ENCODE peak calls at places on chromosomes 6 and 20, in five cellular contexts. P is lower lobe of right lung, Z is epithelial cell of esophagus, S is endothelial cell of umbilical vein, C is body of pancreas. V is an unnamed sample.

GRCh38 chr6:85464260-85464644 is 14.4 kb downstream of the NT5E start:
- DNase-seq in C (no peak), S (peak), Z (peak), P (no peak), V (no peak)

GRCh38 chr6:2734517-2735076 is 16.1 kb downstream of the MYLK4 start:
- DNase-seq in S (no peak), P (no peak), Z (peak), C (no peak), V (no peak)

GRCh38 chr6:50661636-50662035 is 51.7 kb upstream of the TFAP2D start:
- DNase-seq in C (no peak), P (no peak), Z (peak), S (peak), V (no peak)

GRCh38 chr6:43943781-43944250 is 173.8 kb downstream of the VEGFA start:
- DNase-seq in S (no peak), P (peak), Z (no peak), C (no peak), V (peak)

GRCh38 chr20:7691647-7692046 is 248.6 kb downstream of the HAO1 start:
- DNase-seq in C (no peak), S (no peak), P (no peak), Z (peak), V (no peak)

GRCh38 chr20:59526242-59527225 is 77.8 kb upstream of the PHACTR3 start:
- DNase-seq in S (no peak), C (no peak), Z (no peak), P (no peak), V (no peak)

GRCh38 chr6:5767471-5767870 is 239.3 kb downstream of the NRN1 start:
- DNase-seq in S (no peak), P (no peak), Z (no peak), C (no peak), V (no peak)

GRCh38 chr6:167056370-167056769 is 57.2 kb downstream of the CEP43 start:
- DNase-seq in P (no peak), Z (no peak), C (no peak), S (no peak), V (no peak)

GRCh38 chr6:168374541-168375071 is 55.0 kb upstream of the DACT2 start:
- DNase-seq in Z (no peak), S (no peak), P (no peak), C (no peak), V (peak)

GRCh38 chr6:169957351-169957963 is 206.0 kb downstream of the ERMARD start:
- DNase-seq in P (no peak), S (no peak), Z (no peak), C (no peak), V (peak)

GRCh38 chr6:169955796-169956493 is 204.5 kb downstream of the ERMARD start:
- DNase-seq in C (no peak), Z (no peak), S (no peak), P (no peak), V (no peak)

GRCh38 chr6:169958510-169958909 is 207.1 kb downstream of the ERMARD start:
- DNase-seq in C (no peak), S (peak), P (no peak), Z (no peak), V (peak)

GRCh38 chr6:169954977-169955376 is 203.6 kb downstream of the ERMARD start:
- DNase-seq in S (no peak), Z (no peak), C (no peak), P (no peak), V (no peak)

DNA sequence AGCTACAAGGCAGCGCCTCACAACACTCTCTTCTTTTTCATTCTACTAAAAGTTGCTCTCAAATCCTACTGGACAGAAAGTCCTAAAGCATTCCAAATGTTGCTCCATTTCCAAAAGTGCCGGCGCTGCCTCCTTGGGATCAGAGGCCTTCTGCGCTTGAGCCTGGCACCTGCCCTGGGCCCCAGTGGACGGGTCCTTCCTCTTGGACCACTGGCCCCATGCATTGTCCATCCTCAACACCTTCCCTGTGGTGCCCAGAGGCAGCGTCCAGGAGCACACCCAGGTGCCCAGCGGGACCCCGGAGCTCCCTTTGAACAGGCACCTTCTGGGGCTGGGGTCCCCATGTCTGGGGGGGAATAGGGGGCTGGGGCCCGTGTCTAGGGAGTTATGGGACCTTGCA is 205.2 kb downstream of the ERMARD start:
- DNase-seq in S (no peak), P (no peak), Z (no peak), C (no peak), V (no peak)
- TF ChIP-seq CTCF in S (no peak), P (no peak), Z (no peak), C (no peak), V (no peak)

DNA sequence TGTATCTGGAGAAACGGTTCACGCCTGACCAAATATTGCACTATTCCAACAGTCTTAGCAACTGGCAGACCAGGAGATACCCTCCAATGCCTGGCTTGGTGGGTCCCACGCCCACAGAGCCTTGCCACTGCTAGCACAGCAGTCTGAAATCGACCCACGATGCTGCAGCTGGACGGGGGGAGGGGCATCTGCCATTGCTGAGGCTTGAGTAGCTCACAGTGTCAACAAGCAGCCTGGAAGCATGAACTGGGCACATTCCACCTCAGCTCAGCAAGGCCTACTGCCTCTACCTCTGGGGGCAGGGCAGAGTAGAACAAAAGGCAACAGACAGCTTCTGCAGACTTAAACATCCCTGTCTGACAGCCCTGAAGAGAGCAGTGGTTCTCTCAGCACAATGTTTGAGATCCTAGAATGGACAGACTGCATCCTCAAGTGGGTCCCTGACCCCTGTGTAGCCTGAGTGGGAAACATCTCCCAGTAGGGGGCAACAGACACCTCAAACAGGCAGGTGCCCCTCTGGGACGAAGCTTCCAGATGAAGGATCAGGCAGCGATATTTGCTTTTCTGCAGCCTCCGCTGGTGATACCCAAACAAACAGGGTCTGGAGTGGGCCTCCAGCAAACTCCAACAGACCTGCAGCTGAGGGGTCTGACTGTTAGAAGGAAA is 90.0 kb upstream of the ECI2 start:
- DNase-seq in P (no peak), S (no peak), C (no peak), Z (peak), V (no peak)
- TF ChIP-seq CTCF in P (no peak), S (no peak), C (no peak), Z (no peak), V (no peak)

GRCh38 chr6:115091461-115091860 is 748.6 kb upstream of the HS3ST5 start:
- DNase-seq in C (no peak), Z (peak), P (no peak), S (no peak), V (no peak)
- TF ChIP-seq CTCF in C (no peak), Z (no peak), P (no peak), S (no peak), V (no peak)

DNA sequence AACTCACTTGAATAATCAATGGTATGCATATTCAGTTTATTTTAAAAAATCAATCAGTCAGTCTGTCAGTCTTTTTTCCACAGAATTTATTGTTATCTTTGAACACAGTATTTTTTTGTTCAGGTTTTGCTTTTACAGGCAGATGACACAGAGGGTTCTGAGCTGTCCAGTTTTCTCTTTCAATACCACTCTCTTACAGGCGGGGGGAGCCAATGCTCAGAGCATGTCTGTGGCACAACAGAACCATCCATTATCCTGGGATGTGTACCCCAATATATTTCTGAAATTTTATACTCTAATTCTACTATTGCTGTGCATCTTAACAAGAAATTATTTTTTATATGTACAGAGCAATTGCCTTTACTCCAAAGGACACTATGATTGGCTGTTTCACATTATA is 21.2 kb downstream of the ROS1 start:
- DNase-seq in C (no peak), S (no peak), Z (peak), P (no peak), V (no peak)
- TF ChIP-seq CTCF in C (no peak), S (no peak), Z (peak), P (no peak), V (no peak)

GRCh38 chr6:106163446-106163965 is 77.4 kb downstream of the PRDM1 start:
- DNase-seq in S (no peak), C (peak), Z (no peak), P (peak), V (no peak)
- TF ChIP-seq CTCF in S (no peak), C (no peak), Z (no peak), P (no peak), V (no peak)

DNA sequence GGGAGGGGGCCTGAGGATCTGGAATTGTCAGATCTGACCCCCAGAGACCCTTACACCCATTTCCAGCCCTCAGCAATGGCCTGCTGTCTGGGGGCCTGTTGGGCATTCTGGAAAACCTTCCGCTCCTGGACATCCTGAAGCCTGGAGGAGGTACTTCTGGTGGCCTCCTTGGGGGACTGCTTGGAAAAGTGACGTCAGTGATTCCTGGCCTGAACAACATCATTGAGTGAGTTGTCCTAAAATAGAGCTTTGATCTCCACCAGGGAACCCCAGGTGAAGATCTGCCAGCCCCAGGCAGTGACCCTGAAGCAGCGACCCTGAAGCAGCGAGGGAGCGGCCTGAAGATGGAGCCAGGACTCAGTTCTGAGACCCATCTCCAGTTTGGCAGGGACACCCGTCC is 2.2 kb downstream of the BPIFA1 start:
- DNase-seq in P (no peak), Z (no peak), S (no peak), C (no peak), V (no peak)
- TF ChIP-seq CTCF in P (no peak), Z (no peak), S (no peak), C (no peak), V (no peak)